ENCODE peak calls at places on chromosome 4, in six cellular contexts. U, D, V, A, Z and B are unnamed samples.

GRCh38 chr4:79864470-79865190 is 208.4 kb downstream of the ANTXR2 start:
- DNase-seq in D (no peak), U (no peak), Z (no peak), A (no peak), V (peak; percentile 12), B (no peak)

GRCh38 chr4:164212134-164212533 is 541.8 kb upstream of the SMIM31 start:
- DNase-seq in V (no peak), A (no peak), D (no peak), Z (no peak), U (no peak), B (no peak)

GRCh38 chr4:121451310-121451709 is 70.5 kb upstream of the QRFPR start:
- DNase-seq in Z (no peak), V (no peak), D (no peak), A (no peak), U (no peak), B (no peak)

GRCh38 chr4:27602172-27602571 is 741.5 kb downstream of the STIM2 start:
- DNase-seq in U (no peak), Z (no peak), V (no peak), D (no peak), A (no peak), B (no peak)

GRCh38 chr4:107153228-107153627 is 117.1 kb upstream of the DKK2 start:
- DNase-seq in D (no peak), U (no peak), Z (no peak), A (no peak), V (no peak), B (no peak)

GRCh38 chr4:74423101-74423500 is 21.8 kb upstream of the AREG start:
- DNase-seq in Z (no peak), V (no peak), A (no peak), D (no peak), U (no peak), B (no peak)

GRCh38 chr4:133623847-133624246 is 474.8 kb downstream of the PCDH10 start:
- DNase-seq in U (no peak), V (no peak), D (no peak), A (no peak), Z (no peak), B (no peak)

GRCh38 chr4:185708348-185708747 is 103.6 kb downstream of the SORBS2 start:
- DNase-seq in Z (no peak), D (no peak), A (no peak), V (no peak), U (no peak), B (no peak)

GRCh38 chr4:38673109-38673978 is 9.3 kb downstream of the KLF3 start:
- DNase-seq in Z (no peak), A (no peak), V (no peak), D (peak; percentile 9), U (no peak), B (no peak)

GRCh38 chr4:80335554-80336358 is at the start of gene CFAP299:
- DNase-seq in V (peak; percentile 72), U (peak; percentile 59), A (peak; percentile 73), Z (peak; percentile 7), D (peak; percentile 8), B (peak; percentile 42)

GRCh38 chr4:112747035-112747434 is 110.1 kb downstream of the LARP7 start:
- DNase-seq in U (no peak), Z (no peak), V (no peak), A (no peak), D (no peak), B (no peak)

GRCh38 chr4:30868257-30868656 is 148.1 kb downstream of the PCDH7 start:
- DNase-seq in Z (no peak), A (no peak), U (no peak), D (no peak), V (no peak), B (no peak)

GRCh38 chr4:59973496-59973895 is 1226.6 kb upstream of the ADGRL3 start:
- DNase-seq in V (no peak), A (no peak), Z (no peak), U (no peak), D (no peak), B (no peak)

GRCh38 chr4:70895846-70896435 is 6.2 kb upstream of the MOB1B start:
- DNase-seq in D (no peak), V (no peak), U (no peak), Z (no peak), A (no peak), B (no peak)

GRCh38 chr4:52192697-52193096 is 141.6 kb downstream of the SPATA18 start:
- DNase-seq in A (no peak), U (no peak), V (no peak), Z (no peak), D (no peak), B (no peak)

GRCh38 chr4:53863731-53864130 is 200.7 kb downstream of the CHIC2 start:
- DNase-seq in V (no peak), U (no peak), A (no peak), D (no peak), Z (no peak), B (no peak)

GRCh38 chr4:118910221-118910620 is 21.6 kb downstream of the SYNPO2 start:
- DNase-seq in A (no peak), U (no peak), Z (no peak), V (no peak), D (no peak), B (no peak)

GRCh38 chr4:129264008-129264657 is 168.2 kb downstream of the C4orf33 start:
- DNase-seq in V (no peak), D (no peak), A (peak; percentile 33), Z (no peak), U (no peak), B (no peak)

GRCh38 chr4:179307297-179308136 is 1865.3 kb upstream of the AGA start:
- DNase-seq in V (no peak), Z (no peak), D (no peak), A (peak; percentile 15), U (no peak), B (no peak)

GRCh38 chr4:136713140-136713539 is 819.2 kb downstream of the PCDH18 start:
- DNase-seq in Z (no peak), U (no peak), V (no peak), D (no peak), A (no peak), B (peak; percentile 9)

GRCh38 chr4:186733778-186734177 is 10.1 kb upstream of the FAT1 start:
- DNase-seq in A (no peak), D (no peak), Z (no peak), V (no peak), U (no peak), B (no peak)

GRCh38 chr4:51858605-51859211 is 15.8 kb downstream of the DCUN1D4 start:
- DNase-seq in V (no peak), U (no peak), D (no peak), Z (no peak), A (no peak), B (no peak)

GRCh38 chr4:169309326-169309967 is 38.7 kb upstream of the SH3RF1 start:
- DNase-seq in Z (no peak), U (no peak), D (no peak), A (no peak), V (no peak), B (no peak)

GRCh38 chr4:162510115-162510514 is 346.3 kb upstream of the FSTL5 start:
- DNase-seq in D (no peak), V (no peak), U (no peak), A (no peak), Z (no peak), B (no peak)

GRCh38 chr4:103994059-103994458 is 274.3 kb upstream of the TACR3 start:
- DNase-seq in V (no peak), D (no peak), A (no peak), U (no peak), Z (no peak), B (no peak)

GRCh38 chr4:8913858-8914460 is 42.3 kb upstream of the HMX1 start:
- DNase-seq in V (no peak), A (no peak), U (no peak), Z (no peak), D (no peak), B (peak; percentile 15)

GRCh38 chr4:13548059-13548983 is 4.0 kb upstream of the NKX3-2 start:
- DNase-seq in Z (no peak), A (peak; percentile 17), U (no peak), D (no peak), V (no peak), B (no peak)

GRCh38 chr4:6225469-6225868 is 25.1 kb upstream of the JAKMIP1 start:
- DNase-seq in V (no peak), U (no peak), D (no peak), Z (no peak), A (no peak), B (no peak)

GRCh38 chr4:85149656-85150055 is 183.2 kb upstream of the WDFY3 start:
- DNase-seq in U (no peak), D (no peak), Z (no peak), A (no peak), V (no peak), B (no peak)

GRCh38 chr4:169756971-169757574 is 671 bp downstream of the HPF1 start:
- DNase-seq in A (no peak), D (no peak), V (no peak), U (no peak), Z (no peak), B (no peak)

GRCh38 chr4:102551946-102552575 is 50.9 kb downstream of the NFKB1 start:
- DNase-seq in D (no peak), V (no peak), U (no peak), Z (no peak), A (no peak), B (no peak)

GRCh38 chr4:38279077-38279476 is 318.9 kb downstream of the PTTG2 start:
- DNase-seq in V (no peak), A (no peak), Z (no peak), D (no peak), U (no peak), B (no peak)